ENCODE peak calls at places on chromosomes 4 and X, in five cellular contexts. Y is ovary, F is tibial artery, S is ACHN, W is pons. L is an unnamed sample.

GRCh38 chr4:828641-829271 is 2.8 kb upstream of the CPLX1 start:
- DNase-seq in Y (no peak), F (peak), S (peak), W (no peak), L (no peak)

GRCh38 chr4:168549145-168549544 is 52.3 kb downstream of the PALLD start:
- DNase-seq in Y (no peak), F (no peak), S (no peak), W (no peak), L (no peak)

GRCh38 chrX:110992611-110993010 is 103.4 kb upstream of the PAK3 start:
- DNase-seq in Y (peak), F (no peak), S (peak), W (no peak), L (no peak)

GRCh38 chrX:3501833-3502535 is 155.5 kb upstream of the MXRA5 start:
- DNase-seq in Y (no peak), F (no peak), S (no peak), W (no peak), L (no peak)

GRCh38 chr4:86831262-86832090 is 17.7 kb downstream of the SLC10A6 start:
- DNase-seq in Y (peak), F (no peak), S (no peak), W (no peak), L (no peak)

GRCh38 chr4:94406668-94407437 is 44.9 kb upstream of the PDLIM5 start:
- DNase-seq in Y (peak), F (peak), S (peak), W (peak), L (peak)

GRCh38 chr4:138831943-138832342 is 183.6 kb upstream of the NOCT start:
- DNase-seq in Y (no peak), F (no peak), S (no peak), W (no peak), L (no peak)

GRCh38 chrX:40406330-40406859 is 174.4 kb upstream of the ATP6AP2 start:
- DNase-seq in Y (no peak), F (no peak), S (no peak), W (peak), L (no peak)

GRCh38 chrX:129932792-129933321 is 26.9 kb downstream of the UTP14A start:
- DNase-seq in Y (peak), F (peak), S (no peak), W (no peak), L (no peak)

GRCh38 chrX:128739539-128739938 is 687.3 kb upstream of the ACTRT1 start:
- DNase-seq in Y (no peak), F (no peak), S (no peak), W (no peak), L (no peak)

GRCh38 chr4:139331185-139331584 is 28.9 kb upstream of the NDUFC1 start:
- DNase-seq in Y (no peak), F (no peak), S (no peak), W (no peak), L (no peak)